ENCODE peak calls at places on chromosomes 4 and X, in four cellular contexts. One of them, this sample, is unnamed.

GRCh38 chr4:117640836-117641235 is 393.4 kb upstream of the NDST3 start:
- DNase-seq in HepG2: no peak
- DNase-seq in K562: no peak
- DNase-seq in GM12878: no peak
- DNase-seq in this sample: no peak

GRCh38 chr4:151204925-151205524 is 71.9 kb upstream of the PRSS48 start:
- DNase-seq in HepG2: peak
- DNase-seq in K562: no peak
- DNase-seq in GM12878: no peak
- DNase-seq in this sample: no peak

GRCh38 chr4:189988892-189989431 is 38.1 kb downstream of the FRG2 start:
- DNase-seq in HepG2: no peak
- DNase-seq in K562: no peak
- DNase-seq in GM12878: no peak
- DNase-seq in this sample: no peak

GRCh38 chrX:41621236-41621651 is 67.5 kb upstream of the GPR34 start:
- DNase-seq in HepG2: no peak
- DNase-seq in K562: peak
- DNase-seq in GM12878: no peak
- DNase-seq in this sample: peak

GRCh38 chrX:73478961-73479360 is 32.1 kb downstream of the CDX4 start:
- DNase-seq in HepG2: peak
- DNase-seq in K562: no peak
- DNase-seq in GM12878: no peak
- DNase-seq in this sample: no peak

GRCh38 chrX:69320116-69320515 is 154.9 kb upstream of the PJA1 start:
- DNase-seq in HepG2: no peak
- DNase-seq in K562: no peak
- DNase-seq in GM12878: no peak
- DNase-seq in this sample: no peak

GRCh38 chr4:7428261-7429068 is 6.3 kb downstream of the PSAPL1 start:
- DNase-seq in HepG2: no peak
- DNase-seq in K562: no peak
- DNase-seq in GM12878: no peak
- DNase-seq in this sample: peak

GRCh38 chrX:153342762-153343558 is 9.0 kb downstream of the ZNF275 start:
- DNase-seq in HepG2: no peak
- DNase-seq in K562: no peak
- DNase-seq in GM12878: no peak
- DNase-seq in this sample: no peak

GRCh38 chr4:165874799-165875371 is 1.8 kb downstream of the TLL1 start:
- DNase-seq in HepG2: no peak
- DNase-seq in K562: no peak
- DNase-seq in GM12878: no peak
- DNase-seq in this sample: peak

GRCh38 chr4:145679520-145679919 is 426 bp upstream of the C4orf51 start:
- DNase-seq in HepG2: peak
- DNase-seq in K562: no peak
- DNase-seq in GM12878: no peak
- DNase-seq in this sample: no peak

GRCh38 chr4:123701046-123701445 is 304.5 kb downstream of the SPRY1 start:
- DNase-seq in HepG2: no peak
- DNase-seq in K562: no peak
- DNase-seq in GM12878: no peak
- DNase-seq in this sample: no peak

GRCh38 chrX:149286940-149287349 is 218.2 kb downstream of the IDS start:
- DNase-seq in HepG2: peak
- DNase-seq in K562: peak
- DNase-seq in GM12878: peak
- DNase-seq in this sample: peak

GRCh38 chrX:9707306-9708015 is 58.2 kb downstream of the GPR143 start:
- DNase-seq in HepG2: no peak
- DNase-seq in K562: no peak
- DNase-seq in GM12878: no peak
- DNase-seq in this sample: no peak

GRCh38 chr4:141153751-141154510 is 20.7 kb upstream of the RNF150 start:
- DNase-seq in HepG2: no peak
- DNase-seq in K562: no peak
- DNase-seq in GM12878: no peak
- DNase-seq in this sample: no peak

GRCh38 chr4:145907827-145908226 is 30.8 kb downstream of the ZNF827 start:
- DNase-seq in HepG2: no peak
- DNase-seq in K562: no peak
- DNase-seq in GM12878: no peak
- DNase-seq in this sample: no peak

GRCh38 chr4:99759988-99760387 is 56.6 kb upstream of the DAPP1 start:
- DNase-seq in HepG2: no peak
- DNase-seq in K562: no peak
- DNase-seq in GM12878: no peak
- DNase-seq in this sample: no peak

GRCh38 chr4:95516528-95517011 is 32.2 kb downstream of the UNC5C start:
- DNase-seq in HepG2: no peak
- DNase-seq in K562: no peak
- DNase-seq in GM12878: no peak
- DNase-seq in this sample: no peak

GRCh38 chr4:20196476-20196875 is 55.2 kb upstream of the SLIT2 start:
- DNase-seq in HepG2: no peak
- DNase-seq in K562: no peak
- DNase-seq in GM12878: no peak
- DNase-seq in this sample: no peak

GRCh38 chr4:28386776-28387175 is 1526.1 kb downstream of the STIM2 start:
- DNase-seq in HepG2: no peak
- DNase-seq in K562: no peak
- DNase-seq in GM12878: no peak
- DNase-seq in this sample: no peak

GRCh38 chr4:57442834-57443291 is 332.7 kb upstream of the IGFBP7 start:
- DNase-seq in HepG2: peak
- DNase-seq in K562: peak
- DNase-seq in GM12878: no peak
- DNase-seq in this sample: peak

GRCh38 chr4:36243355-36244256 is 708 bp downstream of the ARAP2 start:
- DNase-seq in HepG2: no peak
- DNase-seq in K562: peak
- DNase-seq in GM12878: no peak
- DNase-seq in this sample: no peak

DNA sequence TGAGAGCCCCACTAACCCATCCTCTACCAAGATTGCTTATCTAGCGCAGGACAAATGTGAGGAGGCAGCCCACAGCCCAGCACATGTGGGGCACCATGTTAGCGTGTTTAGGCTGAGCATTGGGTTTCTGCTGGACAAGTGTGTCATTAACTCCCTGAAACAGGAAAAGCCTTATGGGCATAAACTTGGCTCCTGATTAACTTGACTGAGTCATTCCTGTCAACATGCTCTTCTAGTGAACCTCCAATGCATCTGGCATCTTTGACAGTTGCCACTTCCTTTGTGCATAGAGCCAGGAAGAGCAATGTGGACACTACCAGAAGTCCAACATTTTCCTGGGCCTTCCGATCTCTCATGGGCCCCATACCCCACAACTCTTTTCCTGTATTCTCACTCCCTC is 2.5 kb downstream of the SPIN2A start:
- DNase-seq in HepG2: no peak
- DNase-seq in K562: no peak
- DNase-seq in GM12878: no peak
- DNase-seq in this sample: no peak
- TF ChIP-seq CREM in HepG2: no peak
- TF ChIP-seq CREM in K562: no peak
- TF ChIP-seq CREM in GM12878: no peak
- TF ChIP-seq CREM in this sample: no peak

DNA sequence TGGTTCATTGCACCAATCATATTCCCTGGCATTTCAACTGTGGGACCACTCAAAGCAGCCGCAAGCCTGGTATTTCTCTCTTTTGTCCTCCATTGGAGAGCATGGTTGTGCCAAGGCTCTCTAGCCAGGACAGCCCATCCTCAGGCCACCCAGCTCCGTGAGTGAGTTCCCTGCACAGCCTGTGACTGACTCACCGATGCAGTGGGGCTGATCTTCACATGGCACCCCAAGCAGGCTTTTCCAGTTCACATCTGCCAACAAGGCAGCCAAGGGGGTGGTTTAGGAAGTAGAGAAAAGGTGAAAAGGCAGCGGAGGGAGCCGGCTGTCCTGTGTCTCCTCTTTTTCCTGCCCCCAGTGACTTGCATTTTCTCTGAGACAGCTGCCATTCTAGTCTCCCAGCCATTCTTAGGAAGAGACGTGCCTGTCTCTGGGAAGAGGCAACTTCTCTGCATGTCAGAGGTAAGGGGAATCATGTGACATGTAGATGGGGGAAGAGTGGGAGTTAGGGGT is 69.2 kb downstream of the MID1IP1 start:
- DNase-seq in HepG2: no peak
- DNase-seq in K562: peak
- DNase-seq in GM12878: no peak
- DNase-seq in this sample: peak
- TF ChIP-seq SP1 in HepG2: no peak
- TF ChIP-seq SP1 in K562: no peak
- TF ChIP-seq SP1 in GM12878: no peak
- TF ChIP-seq SP1 in this sample: no peak

GRCh38 chr4:69092190-69092589 is 4.1 kb upstream of the UGT2B7 start:
- DNase-seq in HepG2: no peak
- DNase-seq in K562: no peak
- DNase-seq in GM12878: no peak
- DNase-seq in this sample: no peak
- TF ChIP-seq CREM in HepG2: no peak
- TF ChIP-seq CREM in K562: no peak
- TF ChIP-seq CREM in GM12878: no peak
- TF ChIP-seq CREM in this sample: no peak

GRCh38 chr4:186726440-186727148 is 2.9 kb upstream of the FAT1 start:
- DNase-seq in HepG2: peak
- DNase-seq in K562: peak
- DNase-seq in GM12878: no peak
- DNase-seq in this sample: peak
- TF ChIP-seq SP1 in HepG2: peak
- TF ChIP-seq SP1 in K562: peak
- TF ChIP-seq SP1 in GM12878: no peak
- TF ChIP-seq SP1 in this sample: peak

DNA sequence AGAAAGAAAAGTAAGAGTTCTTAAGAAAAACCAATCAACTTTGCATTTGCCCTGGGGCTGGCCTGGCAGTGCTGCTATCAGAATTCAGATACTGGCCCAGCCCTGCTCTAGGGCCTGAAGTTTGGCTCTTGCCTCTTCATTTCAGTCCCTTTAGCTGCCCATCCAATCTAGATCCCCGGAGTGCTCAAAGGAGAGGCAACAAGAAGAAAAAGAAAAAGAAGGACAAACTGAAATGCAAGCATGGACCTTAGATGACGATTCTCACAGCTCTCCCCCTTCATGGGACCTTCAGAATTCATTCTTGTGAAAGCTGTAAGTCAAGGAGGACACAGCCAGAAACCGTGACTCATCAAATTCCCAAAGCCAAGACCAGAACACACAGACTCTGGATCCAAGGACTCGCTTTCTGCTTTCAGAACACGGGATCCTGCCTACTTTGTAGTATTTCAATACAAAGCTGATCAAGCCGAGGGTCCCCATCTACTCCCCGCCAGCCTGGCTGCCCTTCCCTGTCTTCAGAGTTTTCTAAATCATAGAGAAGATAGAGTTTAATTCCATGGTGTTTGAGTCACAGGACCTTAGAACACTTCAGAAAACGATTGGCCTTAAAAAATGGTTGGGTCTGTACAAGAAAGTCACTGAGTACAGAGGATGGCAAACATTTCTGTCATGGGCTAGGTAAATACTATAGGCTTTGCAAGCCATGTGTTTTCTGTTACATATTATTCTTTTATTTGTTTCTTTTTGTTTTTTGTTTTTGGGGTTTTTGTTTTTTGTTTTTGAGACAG is 103.7 kb downstream of the RBM47 start:
- DNase-seq in HepG2: no peak
- DNase-seq in K562: peak
- DNase-seq in GM12878: no peak
- DNase-seq in this sample: peak
- TF ChIP-seq CREM in HepG2: no peak
- TF ChIP-seq CREM in K562: no peak
- TF ChIP-seq CREM in GM12878: no peak
- TF ChIP-seq CREM in this sample: no peak

GRCh38 chrX:37993857-37994619 is 12.3 kb upstream of the SYTL5 start:
- DNase-seq in HepG2: peak
- DNase-seq in K562: peak
- DNase-seq in GM12878: peak
- DNase-seq in this sample: peak
- TF ChIP-seq SP1 in HepG2: no peak
- TF ChIP-seq SP1 in K562: no peak
- TF ChIP-seq SP1 in GM12878: no peak
- TF ChIP-seq SP1 in this sample: no peak

DNA sequence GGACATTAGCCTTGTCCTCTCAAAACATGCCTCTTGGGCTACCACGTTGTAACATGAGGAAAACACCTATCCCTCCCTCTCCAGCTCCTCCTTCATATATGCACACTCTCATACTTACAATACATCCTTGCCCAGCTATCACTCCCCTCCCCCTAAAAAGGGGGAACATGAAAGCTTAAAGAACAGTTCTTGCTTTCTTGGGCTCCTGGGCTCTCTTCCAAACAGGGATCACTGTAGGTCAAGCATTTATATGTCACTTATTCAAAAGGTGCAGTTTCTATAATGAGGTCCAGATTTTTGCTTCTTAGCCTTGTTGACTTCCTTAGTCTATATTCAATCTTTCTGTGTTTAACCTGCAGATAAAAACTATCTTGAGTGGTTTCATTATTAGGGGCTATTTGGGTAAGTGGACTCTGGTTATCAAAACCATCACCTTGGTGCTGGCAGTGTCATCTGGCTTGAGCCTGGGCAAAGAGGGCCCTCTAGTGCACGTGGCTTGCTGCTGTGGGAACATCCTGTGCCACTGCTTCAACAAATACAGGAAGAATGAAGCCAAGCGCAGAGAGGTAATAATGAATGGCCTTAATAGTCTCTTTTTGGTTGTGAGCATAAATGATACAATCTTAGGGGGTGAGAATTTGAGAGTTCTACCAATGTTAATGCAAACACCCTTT is 119.4 kb downstream of the AKAP4 start:
- DNase-seq in HepG2: peak
- DNase-seq in K562: no peak
- DNase-seq in GM12878: no peak
- DNase-seq in this sample: peak
- TF ChIP-seq CREM in HepG2: no peak
- TF ChIP-seq CREM in K562: no peak
- TF ChIP-seq CREM in GM12878: no peak
- TF ChIP-seq CREM in this sample: no peak

This sample was measured in WTC11.